ENCODE peak calls at places on chromosomes 6 and 20, in five cellular contexts. H is left ventricle myocardium inferior, D is cerebellum, G is sciatic nerve, Z is epithelial cell of esophagus. N is an unnamed sample.

GRCh38 chr6:70412797-70413113 is 553 bp upstream of the FAM135A start:
- DNase-seq in H (no peak), D (no peak), G (no peak), Z (no peak), N (no peak)

GRCh38 chr6:113586413-113586812 is 270.7 kb upstream of the MARCKS start:
- DNase-seq in H (no peak), D (no peak), G (no peak), Z (peak), N (no peak)

GRCh38 chr6:139883776-139884175 is 509.3 kb upstream of the CITED2 start:
- DNase-seq in H (no peak), D (no peak), G (no peak), Z (no peak), N (no peak)

GRCh38 chr6:34535199-34535598 is 20.9 kb downstream of the SPDEF start:
- DNase-seq in H (no peak), D (no peak), G (no peak), Z (no peak), N (no peak)

GRCh38 chr20:63791497-63792156 is 39.4 kb downstream of the ZBTB46 start:
- DNase-seq in H (peak), D (peak), G (no peak), Z (no peak), N (no peak)

GRCh38 chr20:7657569-7657968 is 282.7 kb downstream of the HAO1 start:
- DNase-seq in H (no peak), D (no peak), G (no peak), Z (peak), N (no peak)

GRCh38 chr20:61558726-61559125 is 306.7 kb downstream of the CDH4 start:
- DNase-seq in H (no peak), D (no peak), G (no peak), Z (peak), N (no peak)

GRCh38 chr20:12575352-12576095 is 433.2 kb upstream of the SPTLC3 start:
- DNase-seq in H (peak), D (no peak), G (no peak), Z (peak), N (peak)

GRCh38 chr6:26594128-26594493 is 2.6 kb upstream of the ABT1 start:
- DNase-seq in H (no peak), D (no peak), G (no peak), Z (no peak), N (no peak)

GRCh38 chr6:88922775-88923548 is 40.5 kb downstream of the RNGTT start:
- DNase-seq in H (no peak), D (no peak), G (no peak), Z (peak), N (no peak)

GRCh38 chr6:14397518-14397901 is 279.9 kb downstream of the CD83 start:
- DNase-seq in H (no peak), D (no peak), G (no peak), Z (no peak), N (peak)

GRCh38 chr6:166424431-166424830 is 41.7 kb upstream of the MPC1 start:
- DNase-seq in H (no peak), D (no peak), G (no peak), Z (no peak), N (no peak)

GRCh38 chr6:144415014-144415413 is 129.9 kb downstream of the UTRN start:
- DNase-seq in H (no peak), D (no peak), G (no peak), Z (peak), N (no peak)

GRCh38 chr6:6880745-6881437 is 226.9 kb upstream of the RREB1 start:
- DNase-seq in H (no peak), D (no peak), G (no peak), Z (no peak), N (no peak)

GRCh38 chr6:117906905-117907599 is at the start of gene SLC35F1:
- DNase-seq in H (peak), D (peak), G (peak), Z (peak), N (no peak)

GRCh38 chr6:149320745-149321240 is 3.3 kb downstream of the TAB2 start:
- DNase-seq in H (no peak), D (no peak), G (no peak), Z (no peak), N (no peak)

GRCh38 chr6:101847690-101848089 is 454.2 kb downstream of the GRIK2 start:
- DNase-seq in H (no peak), D (no peak), G (no peak), Z (no peak), N (no peak)

GRCh38 chr6:33160728-33161323 is 31.4 kb downstream of the COL11A2 start:
- DNase-seq in H (no peak), D (peak), G (peak), Z (peak), N (no peak)

GRCh38 chr6:24394777-24395437 is 7.8 kb upstream of the MRS2 start:
- DNase-seq in H (no peak), D (no peak), G (no peak), Z (peak), N (no peak)

GRCh38 chr6:89886378-89887120 is 7.7 kb upstream of the GJA10 start:
- DNase-seq in H (no peak), D (no peak), G (no peak), Z (no peak), N (no peak)

GRCh38 chr6:169725270-169726048 is 1.2 kb upstream of the PHF10 start:
- DNase-seq in H (peak), D (no peak), G (peak), Z (peak), N (peak)

GRCh38 chr6:33197431-33198048 is 2.9 kb downstream of the RXRB start:
- DNase-seq in H (no peak), D (peak), G (no peak), Z (peak), N (no peak)

GRCh38 chr6:125611573-125612399 is 137.6 kb upstream of the HEY2 start:
- DNase-seq in H (no peak), D (no peak), G (no peak), Z (no peak), N (no peak)

GRCh38 chr20:58389324-58389967 is 417 bp downstream of the VAPB start:
- DNase-seq in H (peak), D (no peak), G (peak), Z (peak), N (no peak)

GRCh38 chr20:10179574-10180298 is 38.9 kb upstream of the SNAP25 start:
- DNase-seq in H (no peak), D (no peak), G (no peak), Z (peak), N (no peak)

GRCh38 chr6:21937466-21937865 is 343.9 kb downstream of the SOX4 start:
- DNase-seq in H (no peak), D (no peak), G (no peak), Z (no peak), N (no peak)

GRCh38 chr6:130306377-130306776 is 59.4 kb upstream of the TMEM200A start:
- DNase-seq in H (no peak), D (no peak), G (no peak), Z (no peak), N (no peak)

GRCh38 chr20:38418509-38419204 is 16.5 kb downstream of the SNHG17 start:
- DNase-seq in H (peak), D (peak), G (peak), Z (no peak), N (peak)

GRCh38 chr6:43943781-43944250 is 173.8 kb downstream of the VEGFA start:
- DNase-seq in H (no peak), D (no peak), G (peak), Z (no peak), N (no peak)

GRCh38 chr6:85675030-85675819 is 32.5 kb upstream of the SYNCRIP start:
- DNase-seq in H (no peak), D (no peak), G (no peak), Z (peak), N (no peak)

GRCh38 chr20:47224857-47225256 is 131.6 kb downstream of the ZMYND8 start:
- DNase-seq in H (no peak), D (no peak), G (no peak), Z (no peak), N (no peak)

GRCh38 chr20:56587307-56588108 is 41.6 kb upstream of the TFAP2C start:
- DNase-seq in H (no peak), D (no peak), G (no peak), Z (no peak), N (no peak)

GRCh38 chr6:138397128-138397814 is 6.8 kb upstream of the HEBP2 start:
- DNase-seq in H (no peak), D (no peak), G (no peak), Z (no peak), N (no peak)

N was measured in vagina.